ENCODE peak calls at places on chromosome 15, in five cellular contexts. O is kidney tubule cell; R is lower lobe of right lung; K is NCI-H2081; A is activated CD8-positive, alpha-beta memory T cell treated with anti-CD3 and anti-CD28 coated beads for 4 hours. L is an unnamed sample.

GRCh38 chr15:50107591-50108408 is 11.2 kb downstream of the ATP8B4 start:
- DNase-seq in O (no peak), A (no peak), K (no peak), R (peak), L (no peak)

GRCh38 chr15:96565266-96565665 is 234.8 kb downstream of the NR2F2 start:
- DNase-seq in R (no peak), A (no peak), O (no peak), K (no peak), L (no peak)

GRCh38 chr15:53976844-53977392 is 1.3 kb upstream of the UNC13C start:
- DNase-seq in R (no peak), A (no peak), K (no peak), O (peak), L (no peak)

GRCh38 chr15:76199106-76200082 is 111.9 kb downstream of the ETFA start:
- DNase-seq in K (no peak), A (no peak), R (no peak), O (peak), L (peak)

GRCh38 chr15:63041982-63042878 is at the start of gene TPM1:
- DNase-seq in K (no peak), R (peak), O (peak), A (no peak), L (peak)

GRCh38 chr15:45386974-45387373 is 8.6 kb upstream of the GATM start:
- DNase-seq in K (no peak), A (no peak), O (no peak), R (no peak), L (no peak)

GRCh38 chr15:85652457-85652856 is 142.3 kb downstream of the KLHL25 start:
- DNase-seq in A (no peak), O (no peak), R (no peak), K (no peak), L (no peak)

GRCh38 chr15:66830358-66830757 is 128.3 kb downstream of the SMAD6 start:
- DNase-seq in K (no peak), R (no peak), A (no peak), O (peak), L (peak)

GRCh38 chr15:58987036-58987435 is 427 bp upstream of the RNF111 start:
- DNase-seq in O (no peak), R (no peak), A (no peak), K (no peak), L (peak)

GRCh38 chr15:92451225-92451825 is 57.6 kb downstream of the ST8SIA2 start:
- DNase-seq in O (peak), A (no peak), R (no peak), K (no peak), L (peak)

GRCh38 chr15:33089878-33090757 is 104.4 kb downstream of the FMN1 start:
- DNase-seq in K (peak), O (no peak), R (no peak), A (no peak), L (peak)

GRCh38 chr15:59276225-59277178 is 69.9 kb downstream of the LDHAL6B start:
- DNase-seq in K (no peak), A (no peak), R (no peak), O (peak), L (no peak)

GRCh38 chr15:74529911-74530310 is 11.1 kb upstream of the ARID3B start:
- DNase-seq in O (no peak), R (no peak), K (no peak), A (no peak), L (no peak)

GRCh38 chr15:93520206-93520605 is 431.2 kb upstream of the RGMA start:
- DNase-seq in R (no peak), A (no peak), O (no peak), K (no peak), L (no peak)

GRCh38 chr15:38323895-38324294 is 71.3 kb downstream of the SPRED1 start:
- DNase-seq in K (no peak), A (no peak), R (no peak), O (no peak), L (no peak)

GRCh38 chr15:58357529-58358476 is 74.0 kb upstream of the LIPC start:
- DNase-seq in K (no peak), R (no peak), O (peak), A (no peak), L (no peak)

GRCh38 chr15:39127925-39128617 is 452.8 kb upstream of the THBS1 start:
- DNase-seq in O (peak), K (no peak), A (no peak), R (no peak), L (peak)

GRCh38 chr15:62845239-62846126 is 197.1 kb upstream of the TPM1 start:
- DNase-seq in A (no peak), K (no peak), R (no peak), O (peak), L (peak)

GRCh38 chr15:66039117-66039860 is 170.0 kb downstream of the RAB11A start:
- DNase-seq in A (no peak), R (no peak), O (peak), K (no peak), L (no peak)

GRCh38 chr15:71822890-71823289 is 12.5 kb downstream of the NR2E3 start:
- DNase-seq in K (no peak), O (no peak), R (no peak), A (no peak), L (no peak)

GRCh38 chr15:63277893-63278505 is 594 bp downstream of the APH1B start:
- DNase-seq in R (no peak), O (peak), A (no peak), K (no peak), L (no peak)

L was measured in RPMI7951.